ENCODE peak calls at places on chromosomes 11 and 22, in seven cellular contexts. C, U, A, S, G, X and I are unnamed samples.

GRCh38 chr11:56521955-56522354 is 21.1 kb downstream of the OR5M11 start:
- DNase-seq in C (peak; percentile 43), U (no peak), A (no peak), S (no peak), G (no peak), X (peak; percentile 10), I (no peak)

GRCh38 chr11:46249103-46249942 is 28.1 kb upstream of the CREB3L1 start:
- DNase-seq in C (no peak), U (no peak), A (no peak), S (no peak), G (peak; percentile 20), X (no peak), I (no peak)

GRCh38 chr11:65636810-65637557 is 917 bp upstream of the SIPA1 start:
- DNase-seq in C (no peak), U (no peak), A (no peak), S (no peak), G (peak; percentile 16), X (no peak), I (no peak)

GRCh38 chr11:13767461-13767860 is 99.0 kb downstream of the FAR1 start:
- DNase-seq in C (no peak), U (no peak), A (no peak), S (no peak), G (no peak), X (no peak), I (no peak)

GRCh38 chr11:67376421-67376820 is 3.0 kb upstream of the CLCF1 start:
- DNase-seq in C (no peak), U (no peak), A (no peak), S (no peak), G (no peak), X (no peak), I (no peak)

GRCh38 chr11:117218133-117218915 is 13.5 kb downstream of the PCSK7 start:
- DNase-seq in C (no peak), U (no peak), A (no peak), S (no peak), G (no peak), X (no peak), I (no peak)

GRCh38 chr22:19119949-19120348 is 2.3 kb downstream of the DGCR2 start:
- DNase-seq in C (no peak), U (no peak), A (no peak), S (no peak), G (no peak), X (no peak), I (no peak)

GRCh38 chr11:132504501-132505041 is 1027.7 kb downstream of the OPCML start:
- DNase-seq in C (no peak), U (no peak), A (no peak), S (no peak), G (no peak), X (no peak), I (no peak)

GRCh38 chr11:44987506-44987905 is 36.8 kb upstream of the TP53I11 start:
- DNase-seq in C (no peak), U (no peak), A (no peak), S (no peak), G (no peak), X (no peak), I (no peak)

GRCh38 chr11:120089036-120090001 is 48.6 kb downstream of the TRIM29 start:
- DNase-seq in C (no peak), U (no peak), A (no peak), S (no peak), G (no peak), X (no peak), I (no peak)

GRCh38 chr22:32958021-32958420 is 100.2 kb downstream of the SYN3 start:
- DNase-seq in C (no peak), U (no peak), A (no peak), S (no peak), G (no peak), X (no peak), I (no peak)

GRCh38 chr11:3631331-3631730 is 10.5 kb downstream of the ART5 start:
- DNase-seq in C (no peak), U (no peak), A (no peak), S (no peak), G (no peak), X (no peak), I (no peak)

GRCh38 chr11:61494341-61495038 is 14.1 kb upstream of the LRRC10B start:
- DNase-seq in C (no peak), U (no peak), A (peak; percentile 61), S (no peak), G (no peak), X (no peak), I (no peak)

GRCh38 chr11:67584205-67584880 is 731 bp downstream of the GSTP1 start:
- DNase-seq in C (peak; percentile 19), U (peak; percentile 45), A (peak; percentile 82), S (peak; percentile 88), G (peak; percentile 68), X (peak; percentile 68), I (peak; percentile 43)

GRCh38 chr22:24068717-24069116 is 57.6 kb downstream of the CABIN1 start:
- DNase-seq in C (no peak), U (no peak), A (no peak), S (no peak), G (no peak), X (no peak), I (no peak)

GRCh38 chr11:57758174-57758573 is 3.4 kb upstream of the CTNND1 start:
- DNase-seq in C (no peak), U (no peak), A (no peak), S (no peak), G (no peak), X (no peak), I (no peak)

GRCh38 chr11:1459739-1460395 is 26.7 kb downstream of the MOB2 start:
- DNase-seq in C (no peak), U (no peak), A (no peak), S (no peak), G (no peak), X (no peak), I (no peak)

GRCh38 chr11:37141707-37142106 is 543.7 kb upstream of the RAG2 start:
- DNase-seq in C (peak; percentile 53), U (no peak), A (no peak), S (no peak), G (no peak), X (peak; percentile 6), I (no peak)

GRCh38 chr11:28793282-28793738 is 685.1 kb downstream of the METTL15 start:
- DNase-seq in C (no peak), U (no peak), A (no peak), S (no peak), G (no peak), X (no peak), I (no peak)

GRCh38 chr11:102802341-102802740 is 4.4 kb upstream of the MMP1 start:
- DNase-seq in C (peak; percentile 91), U (no peak), A (no peak), S (no peak), G (no peak), X (no peak), I (no peak)

GRCh38 chr11:6719588-6719987 is 36.4 kb upstream of the MRPL17 start:
- DNase-seq in C (no peak), U (no peak), A (no peak), S (no peak), G (no peak), X (no peak), I (no peak)

GRCh38 chr11:19953342-19953741 is 206.9 kb downstream of the DBX1 start:
- DNase-seq in C (no peak), U (no peak), A (no peak), S (no peak), G (no peak), X (no peak), I (peak; percentile 30)

GRCh38 chr11:70109006-70109405 is 30.9 kb downstream of the ANO1 start:
- DNase-seq in C (no peak), U (no peak), A (no peak), S (no peak), G (no peak), X (no peak), I (no peak)

GRCh38 chr11:113261709-113262475 is 52.5 kb upstream of the TTC12 start:
- DNase-seq in C (peak; percentile 20), U (no peak), A (peak; percentile 76), S (no peak), G (no peak), X (no peak), I (no peak)

GRCh38 chr22:29032584-29032983 is 29.0 kb downstream of the C22orf31 start:
- DNase-seq in C (peak; percentile 28), U (no peak), A (peak; percentile 51), S (no peak), G (peak; percentile 71), X (peak; percentile 42), I (no peak)

DNA sequence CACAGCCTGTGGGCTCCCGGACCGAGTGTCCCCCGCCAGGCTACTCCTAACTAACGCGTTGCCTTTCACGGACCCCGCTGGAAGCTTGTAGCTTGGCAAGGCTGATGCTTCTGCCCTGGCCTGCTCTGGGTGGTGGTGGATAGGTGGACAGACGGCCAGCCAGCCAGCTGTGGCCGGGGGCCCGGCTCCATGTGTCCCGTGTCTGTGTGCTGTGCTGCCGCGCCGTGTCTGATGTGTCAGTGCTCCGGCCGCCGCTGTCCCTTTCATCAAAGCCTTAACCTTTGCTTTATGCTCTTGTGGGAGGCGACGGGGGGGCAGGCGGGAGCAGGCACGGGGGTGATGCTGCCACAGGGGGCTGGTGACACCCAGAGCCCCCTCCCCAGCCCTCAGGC is 5.0 kb downstream of the CCDC188 start:
- DNase-seq in C (no peak), U (no peak), A (no peak), S (no peak), G (no peak), X (no peak), I (no peak)
- TF ChIP-seq CTCF in C (no peak), U (no peak), A (no peak), S (no peak), G (no peak), X (no peak), I (no peak)

GRCh38 chr22:36998620-36999351 is 20.5 kb downstream of the TST start:
- DNase-seq in C (no peak), U (no peak), A (peak; percentile 72), S (no peak), G (no peak), X (no peak), I (no peak)
- TF ChIP-seq CTCF in C (peak; percentile 34), U (no peak), A (no peak), S (no peak), G (peak; percentile 52), X (no peak), I (no peak)

GRCh38 chr11:35144103-35144741 is 5.3 kb downstream of the CD44 start:
- DNase-seq in C (peak; percentile 83), U (no peak), A (no peak), S (no peak), G (peak; percentile 91), X (peak; percentile 24), I (no peak)
- TF ChIP-seq CTCF in C (no peak), U (no peak), A (no peak), S (no peak), G (no peak), X (no peak), I (no peak)

GRCh38 chr11:78742430-78742829 is 167.8 kb upstream of the NARS2 start:
- DNase-seq in C (peak; percentile 88), U (no peak), A (peak; percentile 2), S (peak; percentile 89), G (no peak), X (peak; percentile 14), I (no peak)
- TF ChIP-seq CTCF in C (peak; percentile 47), U (no peak), A (no peak), S (no peak), G (no peak), X (no peak), I (no peak)

GRCh38 chr22:50456466-50457234 is 18.2 kb downstream of the SBF1 start:
- DNase-seq in C (no peak), U (no peak), A (peak; percentile 21), S (no peak), G (no peak), X (no peak), I (no peak)
- TF ChIP-seq CTCF in C (peak; percentile 42), U (no peak), A (no peak), S (no peak), G (peak; percentile 54), X (peak; percentile 25), I (no peak)